ENCODE peak calls at places on chromosomes 5 and 9, in six cellular contexts. One of them, this sample, is unnamed.

GRCh38 chr5:58365791-58366190 is 94.1 kb downstream of the PLK2 start:
- DNase-seq in A549: no peak
- DNase-seq in CD8-positive, alpha-beta T cell: no peak
- DNase-seq in kidney epithelial cell: no peak
- DNase-seq in endothelial cell of umbilical vein: no peak
- DNase-seq in fibroblast of the aortic adventitia: no peak
- DNase-seq in this sample: no peak

GRCh38 chr5:73469878-73470277 is 21.3 kb upstream of the FOXD1 start:
- DNase-seq in kidney epithelial cell: no peak
- DNase-seq in endothelial cell of umbilical vein: no peak
- DNase-seq in CD8-positive, alpha-beta T cell: no peak
- DNase-seq in fibroblast of the aortic adventitia: no peak
- DNase-seq in A549: no peak
- DNase-seq in this sample: no peak

GRCh38 chr5:140351609-140352334 is 5.4 kb upstream of the HBEGF start:
- DNase-seq in CD8-positive, alpha-beta T cell: peak
- DNase-seq in kidney epithelial cell: no peak
- DNase-seq in A549: peak
- DNase-seq in fibroblast of the aortic adventitia: peak
- DNase-seq in endothelial cell of umbilical vein: peak
- DNase-seq in this sample: no peak

GRCh38 chr5:36059571-36060515 is 6.8 kb downstream of the UGT3A2 start:
- DNase-seq in fibroblast of the aortic adventitia: no peak
- DNase-seq in kidney epithelial cell: no peak
- DNase-seq in A549: no peak
- DNase-seq in endothelial cell of umbilical vein: no peak
- DNase-seq in CD8-positive, alpha-beta T cell: no peak
- DNase-seq in this sample: no peak

GRCh38 chr9:79617395-79617794 is 45.6 kb downstream of the TLE4 start:
- DNase-seq in fibroblast of the aortic adventitia: peak
- DNase-seq in kidney epithelial cell: no peak
- DNase-seq in CD8-positive, alpha-beta T cell: no peak
- DNase-seq in endothelial cell of umbilical vein: no peak
- DNase-seq in A549: no peak
- DNase-seq in this sample: no peak

GRCh38 chr5:147073098-147073497 is 161.7 kb upstream of the STK32A start:
- DNase-seq in A549: no peak
- DNase-seq in CD8-positive, alpha-beta T cell: no peak
- DNase-seq in kidney epithelial cell: no peak
- DNase-seq in endothelial cell of umbilical vein: no peak
- DNase-seq in fibroblast of the aortic adventitia: no peak
- DNase-seq in this sample: no peak

GRCh38 chr5:75993638-75994037 is 89.5 kb upstream of the SV2C start:
- DNase-seq in fibroblast of the aortic adventitia: no peak
- DNase-seq in kidney epithelial cell: no peak
- DNase-seq in endothelial cell of umbilical vein: no peak
- DNase-seq in A549: no peak
- DNase-seq in CD8-positive, alpha-beta T cell: no peak
- DNase-seq in this sample: no peak

GRCh38 chr5:112830378-112830777 is 30.7 kb upstream of the SRP19 start:
- DNase-seq in endothelial cell of umbilical vein: no peak
- DNase-seq in kidney epithelial cell: no peak
- DNase-seq in CD8-positive, alpha-beta T cell: no peak
- DNase-seq in A549: no peak
- DNase-seq in fibroblast of the aortic adventitia: no peak
- DNase-seq in this sample: no peak

GRCh38 chr5:91074615-91075014 is 308.5 kb downstream of the ARRDC3 start:
- DNase-seq in CD8-positive, alpha-beta T cell: no peak
- DNase-seq in endothelial cell of umbilical vein: no peak
- DNase-seq in fibroblast of the aortic adventitia: peak
- DNase-seq in kidney epithelial cell: peak
- DNase-seq in A549: no peak
- DNase-seq in this sample: no peak

GRCh38 chr9:128103589-128103962 is 24.0 kb downstream of the PTGES2 start:
- DNase-seq in A549: no peak
- DNase-seq in endothelial cell of umbilical vein: no peak
- DNase-seq in kidney epithelial cell: no peak
- DNase-seq in fibroblast of the aortic adventitia: no peak
- DNase-seq in CD8-positive, alpha-beta T cell: peak
- DNase-seq in this sample: peak

GRCh38 chr5:163473613-163474243 is 13.3 kb downstream of the HMMR start:
- DNase-seq in kidney epithelial cell: no peak
- DNase-seq in endothelial cell of umbilical vein: peak
- DNase-seq in CD8-positive, alpha-beta T cell: no peak
- DNase-seq in fibroblast of the aortic adventitia: peak
- DNase-seq in A549: peak
- DNase-seq in this sample: no peak

GRCh38 chr5:143051244-143052058 is 281.3 kb downstream of the ARHGAP26 start:
- DNase-seq in fibroblast of the aortic adventitia: peak
- DNase-seq in A549: no peak
- DNase-seq in kidney epithelial cell: peak
- DNase-seq in CD8-positive, alpha-beta T cell: no peak
- DNase-seq in endothelial cell of umbilical vein: no peak
- DNase-seq in this sample: peak

GRCh38 chr5:3601929-3602712 is 6.5 kb downstream of the IRX1 start:
- DNase-seq in kidney epithelial cell: no peak
- DNase-seq in A549: no peak
- DNase-seq in endothelial cell of umbilical vein: no peak
- DNase-seq in CD8-positive, alpha-beta T cell: no peak
- DNase-seq in fibroblast of the aortic adventitia: no peak
- DNase-seq in this sample: no peak

GRCh38 chr5:78544531-78545200 is 103.9 kb downstream of the LHFPL2 start:
- DNase-seq in fibroblast of the aortic adventitia: peak
- DNase-seq in kidney epithelial cell: no peak
- DNase-seq in CD8-positive, alpha-beta T cell: no peak
- DNase-seq in endothelial cell of umbilical vein: no peak
- DNase-seq in A549: no peak
- DNase-seq in this sample: no peak

GRCh38 chr5:54455413-54456157 is at the start of gene HSPB3:
- DNase-seq in A549: no peak
- DNase-seq in CD8-positive, alpha-beta T cell: no peak
- DNase-seq in kidney epithelial cell: no peak
- DNase-seq in endothelial cell of umbilical vein: no peak
- DNase-seq in fibroblast of the aortic adventitia: peak
- DNase-seq in this sample: no peak

GRCh38 chr5:76714771-76715483 is 999 bp upstream of the F2R start:
- DNase-seq in CD8-positive, alpha-beta T cell: peak
- DNase-seq in fibroblast of the aortic adventitia: no peak
- DNase-seq in kidney epithelial cell: no peak
- DNase-seq in endothelial cell of umbilical vein: no peak
- DNase-seq in A549: peak
- DNase-seq in this sample: no peak

GRCh38 chr5:52924458-52924857 is 64.7 kb upstream of the ITGA2 start:
- DNase-seq in kidney epithelial cell: no peak
- DNase-seq in endothelial cell of umbilical vein: no peak
- DNase-seq in A549: no peak
- DNase-seq in fibroblast of the aortic adventitia: no peak
- DNase-seq in CD8-positive, alpha-beta T cell: no peak
- DNase-seq in this sample: no peak

GRCh38 chr5:17005087-17005828 is 69.2 kb upstream of the MYO10 start:
- DNase-seq in A549: no peak
- DNase-seq in endothelial cell of umbilical vein: no peak
- DNase-seq in fibroblast of the aortic adventitia: no peak
- DNase-seq in kidney epithelial cell: no peak
- DNase-seq in CD8-positive, alpha-beta T cell: no peak
- DNase-seq in this sample: no peak

GRCh38 chr5:176660860-176661641 is 13.8 kb downstream of the TSPAN17 start:
- DNase-seq in CD8-positive, alpha-beta T cell: peak
- DNase-seq in kidney epithelial cell: no peak
- DNase-seq in fibroblast of the aortic adventitia: peak
- DNase-seq in endothelial cell of umbilical vein: peak
- DNase-seq in A549: peak
- DNase-seq in this sample: peak

GRCh38 chr5:87850843-87851242 is 417.8 kb downstream of the TMEM161B start:
- DNase-seq in CD8-positive, alpha-beta T cell: no peak
- DNase-seq in A549: no peak
- DNase-seq in endothelial cell of umbilical vein: no peak
- DNase-seq in fibroblast of the aortic adventitia: no peak
- DNase-seq in kidney epithelial cell: no peak
- DNase-seq in this sample: no peak
- H3K4me3 ChIP-seq in CD8-positive, alpha-beta T cell: no peak
- H3K4me3 ChIP-seq in A549: no peak
- H3K4me3 ChIP-seq in endothelial cell of umbilical vein: no peak
- H3K4me3 ChIP-seq in fibroblast of the aortic adventitia: no peak
- H3K4me3 ChIP-seq in kidney epithelial cell: no peak
- H3K4me3 ChIP-seq in this sample: no peak

GRCh38 chr9:123999668-124000067 is 11.9 kb upstream of the LHX2 start:
- DNase-seq in fibroblast of the aortic adventitia: no peak
- DNase-seq in endothelial cell of umbilical vein: no peak
- DNase-seq in CD8-positive, alpha-beta T cell: no peak
- DNase-seq in kidney epithelial cell: no peak
- DNase-seq in A549: peak
- DNase-seq in this sample: no peak

GRCh38 chr9:123998278-123998925 is 13.2 kb upstream of the LHX2 start:
- DNase-seq in fibroblast of the aortic adventitia: no peak
- DNase-seq in endothelial cell of umbilical vein: no peak
- DNase-seq in A549: no peak
- DNase-seq in CD8-positive, alpha-beta T cell: no peak
- DNase-seq in kidney epithelial cell: no peak
- DNase-seq in this sample: no peak

GRCh38 chr9:124000161-124000783 is 11.3 kb upstream of the LHX2 start:
- DNase-seq in kidney epithelial cell: no peak
- DNase-seq in endothelial cell of umbilical vein: no peak
- DNase-seq in CD8-positive, alpha-beta T cell: no peak
- DNase-seq in fibroblast of the aortic adventitia: no peak
- DNase-seq in A549: peak
- DNase-seq in this sample: no peak

GRCh38 chr9:123997665-123998277 is 13.8 kb upstream of the LHX2 start:
- DNase-seq in A549: no peak
- DNase-seq in CD8-positive, alpha-beta T cell: no peak
- DNase-seq in endothelial cell of umbilical vein: no peak
- DNase-seq in kidney epithelial cell: no peak
- DNase-seq in fibroblast of the aortic adventitia: no peak
- DNase-seq in this sample: peak

DNA sequence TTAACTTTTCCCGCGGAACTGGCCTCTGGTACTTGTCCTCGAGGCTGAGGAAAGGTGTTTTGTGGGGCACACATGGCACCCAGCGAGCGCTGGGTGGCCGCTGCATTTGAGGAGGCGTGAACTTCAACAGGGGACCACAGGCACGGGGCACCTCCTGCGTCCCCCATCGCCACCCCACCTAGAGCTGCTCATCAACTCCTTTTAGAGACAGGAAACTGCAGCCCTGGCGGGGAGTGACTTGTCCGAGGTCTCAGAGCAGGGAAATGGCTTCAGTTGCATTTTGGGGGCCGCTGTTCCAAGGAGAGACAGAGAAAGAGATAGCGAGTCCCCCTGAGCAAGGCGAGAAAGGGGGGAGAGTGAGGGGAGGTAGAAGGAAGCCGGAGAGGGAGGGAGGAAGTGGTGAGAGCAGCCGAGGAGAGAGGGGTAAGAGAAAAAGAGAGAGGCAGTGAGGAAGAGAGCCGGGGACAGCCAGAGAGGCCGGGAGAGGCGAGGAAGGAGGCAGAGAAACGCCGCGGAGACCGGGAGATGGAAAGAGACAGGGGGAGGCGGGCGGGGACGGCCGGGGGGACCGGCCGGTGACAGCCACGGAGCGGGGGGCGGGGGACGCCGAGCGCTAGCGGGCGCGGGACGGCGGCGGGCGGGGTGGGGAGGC is 12.5 kb upstream of the LHX2 start:
- DNase-seq in kidney epithelial cell: no peak
- DNase-seq in endothelial cell of umbilical vein: no peak
- DNase-seq in A549: no peak
- DNase-seq in CD8-positive, alpha-beta T cell: no peak
- DNase-seq in fibroblast of the aortic adventitia: no peak
- DNase-seq in this sample: no peak
- H3K4me3 ChIP-seq in kidney epithelial cell: no peak
- H3K4me3 ChIP-seq in endothelial cell of umbilical vein: no peak
- H3K4me3 ChIP-seq in A549: peak
- H3K4me3 ChIP-seq in CD8-positive, alpha-beta T cell: peak
- H3K4me3 ChIP-seq in fibroblast of the aortic adventitia: no peak
- H3K4me3 ChIP-seq in this sample: peak

GRCh38 chr5:170388818-170389217 is 349 bp downstream of the KCNMB1 start:
- DNase-seq in CD8-positive, alpha-beta T cell: no peak
- DNase-seq in kidney epithelial cell: no peak
- DNase-seq in fibroblast of the aortic adventitia: no peak
- DNase-seq in endothelial cell of umbilical vein: no peak
- DNase-seq in A549: no peak
- DNase-seq in this sample: no peak
- H3K4me3 ChIP-seq in CD8-positive, alpha-beta T cell: no peak
- H3K4me3 ChIP-seq in kidney epithelial cell: no peak
- H3K4me3 ChIP-seq in fibroblast of the aortic adventitia: no peak
- H3K4me3 ChIP-seq in endothelial cell of umbilical vein: no peak
- H3K4me3 ChIP-seq in A549: no peak
- H3K4me3 ChIP-seq in this sample: peak

GRCh38 chr9:68433629-68434028 is 77.2 kb downstream of the PGM5 start:
- DNase-seq in kidney epithelial cell: no peak
- DNase-seq in fibroblast of the aortic adventitia: no peak
- DNase-seq in endothelial cell of umbilical vein: no peak
- DNase-seq in CD8-positive, alpha-beta T cell: no peak
- DNase-seq in A549: no peak
- DNase-seq in this sample: no peak
- H3K4me3 ChIP-seq in kidney epithelial cell: no peak
- H3K4me3 ChIP-seq in fibroblast of the aortic adventitia: no peak
- H3K4me3 ChIP-seq in endothelial cell of umbilical vein: no peak
- H3K4me3 ChIP-seq in CD8-positive, alpha-beta T cell: no peak
- H3K4me3 ChIP-seq in A549: no peak
- H3K4me3 ChIP-seq in this sample: no peak